ENCODE peak calls at places on chromosome 19, in six cellular contexts. One of them, this sample, is unnamed.

GRCh38 chr19:54882758-54883157 is 8.7 kb downstream of the FCAR start:
- DNase-seq in AG04449: no peak
- DNase-seq in right cardiac atrium: no peak
- DNase-seq in Right ventricle myocardium superior: no peak
- DNase-seq in effector CD4-positive, alpha-beta T cell: no peak
- DNase-seq in body of pancreas: no peak
- DNase-seq in this sample: no peak

GRCh38 chr19:34692541-34692940 is 15.1 kb downstream of the ZNF302 start:
- DNase-seq in effector CD4-positive, alpha-beta T cell: no peak
- DNase-seq in right cardiac atrium: no peak
- DNase-seq in body of pancreas: no peak
- DNase-seq in Right ventricle myocardium superior: no peak
- DNase-seq in AG04449: no peak
- DNase-seq in this sample: no peak

GRCh38 chr19:13260883-13261653 is 110.9 kb downstream of the IER2 start:
- DNase-seq in effector CD4-positive, alpha-beta T cell: no peak
- DNase-seq in right cardiac atrium: no peak
- DNase-seq in Right ventricle myocardium superior: no peak
- DNase-seq in AG04449: peak
- DNase-seq in body of pancreas: no peak
- DNase-seq in this sample: no peak

GRCh38 chr19:18794692-18795091 is 3.6 kb upstream of the COMP start:
- DNase-seq in body of pancreas: no peak
- DNase-seq in effector CD4-positive, alpha-beta T cell: no peak
- DNase-seq in Right ventricle myocardium superior: no peak
- DNase-seq in AG04449: no peak
- DNase-seq in right cardiac atrium: no peak
- DNase-seq in this sample: no peak

GRCh38 chr19:29871143-29871542 is 59.4 kb downstream of the CCNE1 start:
- DNase-seq in AG04449: no peak
- DNase-seq in right cardiac atrium: no peak
- DNase-seq in body of pancreas: no peak
- DNase-seq in effector CD4-positive, alpha-beta T cell: no peak
- DNase-seq in Right ventricle myocardium superior: no peak
- DNase-seq in this sample: no peak

GRCh38 chr19:56681702-56682101 is 10.1 kb upstream of the ZNF835 start:
- DNase-seq in AG04449: no peak
- DNase-seq in body of pancreas: no peak
- DNase-seq in effector CD4-positive, alpha-beta T cell: no peak
- DNase-seq in right cardiac atrium: no peak
- DNase-seq in Right ventricle myocardium superior: no peak
- DNase-seq in this sample: no peak

GRCh38 chr19:38233740-38234251 is 9.8 kb upstream of the DPF1 start:
- DNase-seq in effector CD4-positive, alpha-beta T cell: peak
- DNase-seq in right cardiac atrium: peak
- DNase-seq in body of pancreas: peak
- DNase-seq in Right ventricle myocardium superior: peak
- DNase-seq in AG04449: no peak
- DNase-seq in this sample: peak

GRCh38 chr19:3411636-3412035 is 45.3 kb downstream of the NFIC start:
- DNase-seq in AG04449: no peak
- DNase-seq in right cardiac atrium: no peak
- DNase-seq in body of pancreas: no peak
- DNase-seq in effector CD4-positive, alpha-beta T cell: no peak
- DNase-seq in Right ventricle myocardium superior: no peak
- DNase-seq in this sample: no peak

GRCh38 chr19:21463449-21464105 is 41.8 kb upstream of the ZNF429 start:
- DNase-seq in body of pancreas: peak
- DNase-seq in right cardiac atrium: peak
- DNase-seq in effector CD4-positive, alpha-beta T cell: peak
- DNase-seq in AG04449: no peak
- DNase-seq in Right ventricle myocardium superior: peak
- DNase-seq in this sample: peak

GRCh38 chr19:33720691-33721682 is 75.7 kb upstream of the KCTD15 start:
- DNase-seq in body of pancreas: no peak
- DNase-seq in Right ventricle myocardium superior: no peak
- DNase-seq in right cardiac atrium: no peak
- DNase-seq in AG04449: no peak
- DNase-seq in effector CD4-positive, alpha-beta T cell: no peak
- DNase-seq in this sample: no peak

GRCh38 chr19:1481224-1481892 is 2.3 kb upstream of the C19orf25 start:
- DNase-seq in Right ventricle myocardium superior: no peak
- DNase-seq in AG04449: no peak
- DNase-seq in body of pancreas: no peak
- DNase-seq in effector CD4-positive, alpha-beta T cell: no peak
- DNase-seq in right cardiac atrium: no peak
- DNase-seq in this sample: peak

GRCh38 chr19:51799998-51800848 is 5.3 kb downstream of the FPR3 start:
- DNase-seq in effector CD4-positive, alpha-beta T cell: no peak
- DNase-seq in right cardiac atrium: peak
- DNase-seq in body of pancreas: peak
- DNase-seq in AG04449: no peak
- DNase-seq in Right ventricle myocardium superior: peak
- DNase-seq in this sample: peak

GRCh38 chr19:2615782-2616181 is 86.7 kb downstream of the GNG7 start:
- DNase-seq in Right ventricle myocardium superior: no peak
- DNase-seq in AG04449: no peak
- DNase-seq in effector CD4-positive, alpha-beta T cell: no peak
- DNase-seq in right cardiac atrium: no peak
- DNase-seq in body of pancreas: no peak
- DNase-seq in this sample: no peak

GRCh38 chr19:2064788-2065524 is 13.9 kb upstream of the MKNK2 start:
- DNase-seq in effector CD4-positive, alpha-beta T cell: no peak
- DNase-seq in body of pancreas: no peak
- DNase-seq in right cardiac atrium: peak
- DNase-seq in AG04449: no peak
- DNase-seq in Right ventricle myocardium superior: peak
- DNase-seq in this sample: no peak

GRCh38 chr19:7426986-7427385 is 61.8 kb downstream of the PEX11G start:
- DNase-seq in effector CD4-positive, alpha-beta T cell: no peak
- DNase-seq in body of pancreas: no peak
- DNase-seq in right cardiac atrium: no peak
- DNase-seq in Right ventricle myocardium superior: no peak
- DNase-seq in AG04449: no peak
- DNase-seq in this sample: no peak

GRCh38 chr19:6064016-6064702 is 46.1 kb downstream of the RFX2 start:
- DNase-seq in right cardiac atrium: no peak
- DNase-seq in Right ventricle myocardium superior: no peak
- DNase-seq in effector CD4-positive, alpha-beta T cell: no peak
- DNase-seq in AG04449: no peak
- DNase-seq in body of pancreas: peak
- DNase-seq in this sample: no peak

GRCh38 chr19:52961981-52962380 is 700 bp downstream of the ZNF816 start:
- DNase-seq in body of pancreas: no peak
- DNase-seq in right cardiac atrium: no peak
- DNase-seq in effector CD4-positive, alpha-beta T cell: no peak
- DNase-seq in Right ventricle myocardium superior: no peak
- DNase-seq in AG04449: no peak
- DNase-seq in this sample: no peak

GRCh38 chr19:44809856-44810554 is 1.1 kb downstream of the BCAM start:
- DNase-seq in Right ventricle myocardium superior: no peak
- DNase-seq in effector CD4-positive, alpha-beta T cell: no peak
- DNase-seq in right cardiac atrium: no peak
- DNase-seq in body of pancreas: no peak
- DNase-seq in AG04449: no peak
- DNase-seq in this sample: no peak

GRCh38 chr19:4555657-4556561 is 3.6 kb downstream of the SEMA6B start:
- DNase-seq in Right ventricle myocardium superior: no peak
- DNase-seq in right cardiac atrium: no peak
- DNase-seq in AG04449: no peak
- DNase-seq in effector CD4-positive, alpha-beta T cell: no peak
- DNase-seq in body of pancreas: no peak
- DNase-seq in this sample: no peak

GRCh38 chr19:934865-935422 is 9.1 kb downstream of the ARID3A start:
- DNase-seq in effector CD4-positive, alpha-beta T cell: no peak
- DNase-seq in Right ventricle myocardium superior: peak
- DNase-seq in AG04449: no peak
- DNase-seq in body of pancreas: peak
- DNase-seq in right cardiac atrium: peak
- DNase-seq in this sample: peak

GRCh38 chr19:14571695-14572490 is at the start of gene NDUFB7:
- DNase-seq in effector CD4-positive, alpha-beta T cell: peak
- DNase-seq in body of pancreas: peak
- DNase-seq in right cardiac atrium: peak
- DNase-seq in Right ventricle myocardium superior: peak
- DNase-seq in AG04449: peak
- DNase-seq in this sample: peak

GRCh38 chr19:18020212-18021067 is 12.5 kb downstream of the ARRDC2 start:
- DNase-seq in AG04449: no peak
- DNase-seq in body of pancreas: peak
- DNase-seq in Right ventricle myocardium superior: peak
- DNase-seq in effector CD4-positive, alpha-beta T cell: no peak
- DNase-seq in right cardiac atrium: peak
- DNase-seq in this sample: peak